ENCODE peak calls at places on chromosomes 4 and X, in four cellular contexts. G is suprapubic skin, H is uterus, M is cardiac muscle cell. R is an unnamed sample.
A peak's percentile ranks its signal among the peaks of the same experiment; 100 is the strongest.

GRCh38 chrX:1391707-1392375 is at the start of gene SLC25A6:
- DNase-seq in M (peak; percentile 99), G (peak; percentile 99), H (peak; percentile 98), R (peak; percentile 97)

GRCh38 chrX:131783555-131784338 is 239.4 kb upstream of the STK26 start:
- DNase-seq in G (peak; percentile 83), H (peak; percentile 85), M (no peak), R (no peak)

GRCh38 chr4:86972997-86973396 is 38.2 kb downstream of the AFF1 start:
- DNase-seq in M (peak; percentile 19), H (no peak), G (no peak), R (no peak)

GRCh38 chr4:124468360-124468759 is 244.2 kb downstream of the ANKRD50 start:
- DNase-seq in M (no peak), G (no peak), H (no peak), R (no peak)

GRCh38 chr4:169988252-169988651 is 37.9 kb downstream of the MFAP3L start:
- DNase-seq in M (no peak), H (no peak), G (no peak), R (no peak)

GRCh38 chr4:150342945-150343344 is 239.0 kb upstream of the MAB21L2 start:
- DNase-seq in H (no peak), G (no peak), M (peak; percentile 15), R (no peak)

GRCh38 chr4:77025643-77026321 is 50.0 kb downstream of the CCNI start:
- DNase-seq in G (no peak), H (no peak), M (no peak), R (no peak)

GRCh38 chr4:43757147-43757546 is 691.5 kb downstream of the KCTD8 start:
- DNase-seq in H (no peak), M (no peak), G (no peak), R (peak; percentile 3)

GRCh38 chr4:153547520-153547919 is 81.4 kb downstream of the TMEM131L start:
- DNase-seq in G (no peak), H (no peak), M (peak; percentile 21), R (no peak)

GRCh38 chr4:26406346-26406975 is 83.8 kb downstream of the CCKAR start:
- DNase-seq in M (no peak), H (no peak), G (no peak), R (peak; percentile 34)

GRCh38 chr4:113727802-113728201 is 33.7 kb downstream of the CAMK2D start:
- DNase-seq in M (no peak), G (no peak), H (no peak), R (no peak)

GRCh38 chr4:121738780-121739547 is 26.0 kb downstream of the SMIM43 start:
- DNase-seq in M (no peak), H (no peak), G (no peak), R (peak; percentile 71)

GRCh38 chr4:10783351-10783750 is 98.8 kb upstream of the CLNK start:
- DNase-seq in H (no peak), G (no peak), M (no peak), R (no peak)

GRCh38 chrX:16120431-16120830 is 2.9 kb upstream of the GRPR start:
- DNase-seq in M (no peak), G (no peak), H (no peak), R (no peak)

GRCh38 chr4:140233811-140234696 is 80.1 kb upstream of the MAML3 start:
- DNase-seq in G (no peak), M (no peak), H (peak; percentile 50), R (peak; percentile 44)

GRCh38 chr4:103948244-103949018 is 228.6 kb upstream of the TACR3 start:
- DNase-seq in H (no peak), G (no peak), M (no peak), R (no peak)

GRCh38 chrX:10039821-10040793 is 72.9 kb downstream of the CLDN34 start:
- DNase-seq in G (no peak), H (no peak), M (no peak), R (no peak)

GRCh38 chr4:61723492-61723891 is 523.4 kb downstream of the ADGRL3 start:
- DNase-seq in M (no peak), G (no peak), H (no peak), R (peak; percentile 6)

GRCh38 chr4:118682928-118683327 is 2.3 kb upstream of the METTL14 start:
- DNase-seq in M (peak; percentile 14), G (no peak), H (no peak), R (peak; percentile 61)

GRCh38 chrX:77442728-77443127 is 4.5 kb upstream of the FGF16 start:
- DNase-seq in H (no peak), G (no peak), M (no peak), R (no peak)

GRCh38 chr4:133390198-133390855 is 241.2 kb downstream of the PCDH10 start:
- DNase-seq in G (no peak), H (no peak), M (peak; percentile 3), R (no peak)

GRCh38 chrX:109199726-109200125 is 282.2 kb downstream of the GUCY2F start:
- DNase-seq in G (no peak), H (no peak), M (no peak), R (no peak)

GRCh38 chrX:155718964-155719586 is 106.3 kb upstream of the TMLHE start:
- DNase-seq in M (peak; percentile 60), G (no peak), H (no peak), R (no peak)

GRCh38 chr4:53055274-53055673 is 193.2 kb downstream of the RASL11B start:
- DNase-seq in M (no peak), G (no peak), H (no peak), R (peak; percentile 98)

GRCh38 chr4:25977397-25978170 is 63.6 kb downstream of the SMIM20 start:
- DNase-seq in M (no peak), G (no peak), H (no peak), R (no peak)

GRCh38 chr4:169345207-169345788 is 74.5 kb upstream of the SH3RF1 start:
- DNase-seq in H (no peak), M (no peak), G (no peak), R (peak; percentile 31)

GRCh38 chr4:188780686-188781085 is 641.4 kb downstream of the TRIML1 start:
- DNase-seq in M (no peak), G (no peak), H (no peak), R (no peak)

GRCh38 chrX:5051831-5052491 is 1176.7 kb downstream of the NLGN4X start:
- DNase-seq in G (no peak), M (peak; percentile 78), H (peak; percentile 35), R (peak; percentile 42)

GRCh38 chrX:24718771-24719170 is 25.1 kb downstream of the POLA1 start:
- DNase-seq in M (no peak), H (no peak), G (no peak), R (no peak)

GRCh38 chr4:182213024-182213423 is 30.2 kb upstream of the TENM3 start:
- DNase-seq in M (no peak), H (no peak), G (no peak), R (no peak)

GRCh38 chr4:143351149-143351691 is 14.5 kb downstream of the GAB1 start:
- DNase-seq in M (no peak), G (no peak), H (no peak), R (no peak)

GRCh38 chrX:139106111-139106510 is 394.6 kb upstream of the FGF13 start:
- DNase-seq in G (no peak), M (no peak), H (no peak), R (no peak)

GRCh38 chr4:112210777-112211176 is 20.8 kb upstream of the AP1AR start:
- DNase-seq in M (no peak), G (no peak), H (no peak), R (no peak)

GRCh38 chr4:149264093-149264733 is 551.4 kb downstream of the IQCM start:
- DNase-seq in G (no peak), H (no peak), M (peak; percentile 70), R (peak; percentile 12)

GRCh38 chr4:110091426-110091825 is 107.0 kb downstream of the ELOVL6 start:
- DNase-seq in H (no peak), M (no peak), G (no peak), R (no peak)

GRCh38 chr4:18937746-18938145 is 916.2 kb upstream of the LCORL start:
- DNase-seq in G (no peak), H (no peak), M (no peak), R (no peak)
- H3K4me3 ChIP-seq in G (no peak overlapping the region), H (no peak overlapping the region), M (no peak overlapping the region), R (no peak overlapping the region)

GRCh38 chr4:88147799-88148217 is 10.6 kb downstream of the ABCG2 start:
- DNase-seq in H (no peak), G (no peak), M (peak; percentile 3), R (no peak)

GRCh38 chr4:88143504-88143903 is 14.9 kb downstream of the ABCG2 start:
- DNase-seq in H (no peak), G (no peak), M (no peak), R (no peak)

GRCh38 chr4:88146891-88147290 is 11.5 kb downstream of the ABCG2 start:
- DNase-seq in M (no peak), G (no peak), H (no peak), R (no peak)

GRCh38 chr4:88144048-88144447 is 14.4 kb downstream of the ABCG2 start:
- DNase-seq in M (no peak), G (no peak), H (no peak), R (no peak)

GRCh38 chr4:88144866-88145300 is 13.6 kb downstream of the ABCG2 start:
- DNase-seq in G (no peak), H (no peak), M (no peak), R (no peak)
- H3K4me1 ChIP-seq in G (peaks cover 16% of the 10 kb centered on the region), H (no peaks in the 10 kb centered on the region), M (no peaks in the 10 kb centered on the region), R (no peaks in the 10 kb centered on the region)

GRCh38 chr4:98524271-98524670 is 134.1 kb downstream of the TSPAN5 start:
- DNase-seq in G (no peak), H (no peak), M (no peak), R (no peak)
- H3K27ac ChIP-seq in G (no peak overlapping the region), H (peak overlapping the region; percentile 82), M (peak overlapping the region; percentile 76), R (no peak overlapping the region)

GRCh38 chr4:40630335-40631021 is 814 bp upstream of the RBM47 start:
- DNase-seq in H (peak; percentile 16), G (peak; percentile 73), M (peak; percentile 45), R (no peak)
- H3K4me3 ChIP-seq in H (peak overlapping the region; percentile 41), G (peak overlapping the region; percentile 73), M (peak overlapping the region; percentile 52), R (no peak overlapping the region)

GRCh38 chr4:101870874-101871273 is 80.3 kb downstream of the BANK1 start:
- DNase-seq in G (no peak), M (no peak), H (no peak), R (no peak)

DNA sequence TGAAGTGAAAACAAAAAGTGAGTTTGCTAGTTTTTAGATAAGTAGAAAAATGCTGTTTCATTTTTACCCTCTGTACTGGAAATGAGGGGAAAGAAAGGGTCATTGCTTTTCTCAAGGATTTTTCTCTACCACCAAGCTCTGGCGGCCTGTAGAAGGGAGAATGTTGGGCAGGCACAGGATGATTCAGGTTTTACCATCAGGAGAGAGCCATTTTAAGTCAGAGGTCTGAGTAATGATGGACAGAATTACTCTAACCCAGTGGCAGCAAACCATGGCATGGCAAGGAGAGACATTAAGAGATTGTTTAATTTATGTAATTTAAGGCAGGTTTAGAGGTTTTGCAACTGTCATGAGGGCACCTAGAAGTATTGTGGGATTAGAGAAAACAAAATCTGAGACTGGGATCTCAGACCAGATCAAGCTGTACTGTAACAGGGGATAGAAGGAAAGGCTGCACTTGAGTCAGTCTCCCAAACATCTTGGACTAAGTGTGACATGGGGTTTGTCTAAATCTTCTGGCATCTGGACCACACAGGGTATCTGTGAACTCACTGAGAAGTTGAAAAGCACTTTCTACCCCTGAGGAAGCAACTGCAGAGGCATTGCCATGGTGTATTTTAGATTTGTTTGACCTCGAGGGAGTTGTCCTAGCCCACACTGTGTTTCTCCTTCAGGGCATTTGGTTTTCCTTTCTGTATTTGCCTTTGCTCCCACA is 81.6 kb downstream of the BANK1 start:
- DNase-seq in G (no peak), M (no peak), H (no peak), R (peak; percentile 2)
- H3K4me1 ChIP-seq in G (no peaks in the 10 kb centered on the region), M (no peaks in the 10 kb centered on the region), H (no peaks in the 10 kb centered on the region), R (no peaks in the 10 kb centered on the region)

R was measured in SJCRH30.